ENCODE peak calls at places on chromosomes 2 and 18, in six cellular contexts. Y is IMR-90, I is endothelial cell, L is psoas muscle, U is kidney epithelial cell, G is AG04449. V is an unnamed sample.

GRCh38 chr2:2018713-2019410 is 274.5 kb upstream of the PXDN start:
- DNase-seq in Y (no peak), I (no peak), L (no peak), U (no peak), G (no peak), V (no peak)

GRCh38 chr2:182784777-182785176 is 68.7 kb downstream of the DNAJC10 start:
- DNase-seq in Y (peak; percentile 60), I (no peak), L (no peak), U (peak; percentile 10), G (no peak), V (peak; percentile 8)

GRCh38 chr2:85939136-85939535 is 50.3 kb upstream of the ST3GAL5 start:
- DNase-seq in Y (no peak), I (no peak), L (no peak), U (no peak), G (no peak), V (no peak)

GRCh38 chr2:223039618-223040017 is 12.4 kb upstream of the KCNE4 start:
- DNase-seq in Y (no peak), I (no peak), L (no peak), U (no peak), G (no peak), V (no peak)

GRCh38 chr2:170147576-170147975 is 30.4 kb upstream of the MYO3B start:
- DNase-seq in Y (no peak), I (no peak), L (no peak), U (no peak), G (no peak), V (no peak)

GRCh38 chr2:198347349-198347748 is 543.0 kb downstream of the PLCL1 start:
- DNase-seq in Y (no peak), I (no peak), L (no peak), U (no peak), G (no peak), V (no peak)

GRCh38 chr18:58865714-58866113 is 1.0 kb downstream of the ZNF532 start:
- DNase-seq in Y (no peak), I (no peak), L (no peak), U (no peak), G (no peak), V (no peak)

GRCh38 chr2:10478298-10478625 is 30.1 kb upstream of the ODC1 start:
- DNase-seq in Y (no peak), I (no peak), L (no peak), U (no peak), G (no peak), V (no peak)

GRCh38 chr18:10973579-10974260 is 175.6 kb downstream of the PIEZO2 start:
- DNase-seq in Y (peak; percentile 34), I (no peak), L (no peak), U (no peak), G (no peak), V (peak; percentile 15)

GRCh38 chr2:54599326-54599710 is 124.1 kb upstream of the EML6 start:
- DNase-seq in Y (no peak), I (no peak), L (no peak), U (no peak), G (no peak), V (no peak)

GRCh38 chr2:226782092-226782713 is 17.4 kb downstream of the IRS1 start:
- DNase-seq in Y (peak; percentile 87), I (no peak), L (no peak), U (no peak), G (no peak), V (no peak)

GRCh38 chr18:35470440-35470839 is 27.3 kb downstream of the INO80C start:
- DNase-seq in Y (no peak), I (no peak), L (no peak), U (no peak), G (no peak), V (no peak)

GRCh38 chr18:49652841-49653240 is 91.0 kb downstream of the LIPG start:
- DNase-seq in Y (no peak), I (no peak), L (no peak), U (no peak), G (no peak), V (no peak)

GRCh38 chr2:200702646-200703118 is 109.0 kb upstream of the BZW1 start:
- DNase-seq in Y (no peak), I (no peak), L (no peak), U (no peak), G (no peak), V (peak; percentile 7)

GRCh38 chr2:150598383-150598782 is 110.9 kb upstream of the RND3 start:
- DNase-seq in Y (no peak), I (no peak), L (no peak), U (no peak), G (no peak), V (no peak)

GRCh38 chr2:209872675-209873074 is 101.0 kb downstream of the UNC80 start:
- DNase-seq in Y (no peak), I (peak; percentile 26), L (no peak), U (peak; percentile 32), G (no peak), V (peak; percentile 20)

GRCh38 chr2:1972428-1972827 is 228.1 kb upstream of the PXDN start:
- DNase-seq in Y (no peak), I (no peak), L (no peak), U (no peak), G (no peak), V (peak; percentile 37)

GRCh38 chr2:7517851-7518250 is 600.6 kb downstream of the RNF144A start:
- DNase-seq in Y (no peak), I (no peak), L (no peak), U (no peak), G (no peak), V (no peak)

GRCh38 chr2:74387346-74387745 is 7.2 kb upstream of the DCTN1 start:
- DNase-seq in Y (peak; percentile 47), I (no peak), L (no peak), U (no peak), G (no peak), V (no peak)

GRCh38 chr2:65128297-65129190 is 1.4 kb downstream of the RAB1A start:
- DNase-seq in Y (peak; percentile 45), I (no peak), L (no peak), U (no peak), G (no peak), V (no peak)

GRCh38 chr2:53600835-53601234 is 166.8 kb upstream of the CHAC2 start:
- DNase-seq in Y (no peak), I (no peak), L (no peak), U (peak; percentile 7), G (no peak), V (no peak)

GRCh38 chr2:136238552-136239346 is 120.8 kb upstream of the CXCR4 start:
- DNase-seq in Y (peak; percentile 4), I (no peak), L (no peak), U (no peak), G (no peak), V (no peak)

GRCh38 chr2:58432491-58433166 is 191.5 kb upstream of the FANCL start:
- DNase-seq in Y (no peak), I (no peak), L (no peak), U (no peak), G (no peak), V (no peak)

GRCh38 chr18:13264091-13264777 is 45.7 kb downstream of the LDLRAD4 start:
- DNase-seq in Y (no peak), I (no peak), L (peak; percentile 37), U (no peak), G (no peak), V (no peak)

GRCh38 chr2:46486441-46486840 is 7.1 kb downstream of the TMEM247 start:
- DNase-seq in Y (no peak), I (no peak), L (no peak), U (no peak), G (no peak), V (no peak)

GRCh38 chr2:46490521-46491141 is 11.3 kb downstream of the TMEM247 start:
- DNase-seq in Y (peak; percentile 26), I (no peak), L (peak; percentile 44), U (no peak), G (no peak), V (no peak)

GRCh38 chr2:46489430-46489829 is 10.1 kb downstream of the TMEM247 start:
- DNase-seq in Y (no peak), I (no peak), L (no peak), U (no peak), G (no peak), V (no peak)

GRCh38 chr2:46487667-46488333 is 8.4 kb downstream of the TMEM247 start:
- DNase-seq in Y (peak; percentile 80), I (no peak), L (peak; percentile 82), U (no peak), G (peak; percentile 34), V (peak; percentile 25)

DNA sequence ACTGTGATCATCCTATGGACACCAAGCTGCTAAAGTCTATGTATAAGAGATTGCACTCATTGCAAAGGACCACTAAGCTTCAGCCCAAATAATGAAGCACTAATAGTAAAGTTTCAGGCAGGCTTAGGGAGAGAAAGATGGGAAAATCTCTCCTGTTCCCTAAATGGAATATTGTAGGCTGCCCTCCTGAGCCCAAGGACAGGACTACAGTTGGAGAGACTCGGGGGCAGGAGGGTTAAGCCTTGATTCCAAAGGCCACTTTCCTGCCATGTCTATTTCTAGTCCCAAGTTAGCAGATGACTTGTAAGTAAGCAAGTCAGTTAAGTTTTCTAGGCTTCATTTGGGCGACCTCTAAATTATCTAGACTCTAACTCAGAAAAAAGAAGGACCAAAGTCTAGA is 9.0 kb downstream of the TMEM247 start:
- DNase-seq in Y (no peak), I (no peak), L (no peak), U (no peak), G (no peak), V (no peak)
- TF ChIP-seq CTCF in Y (no peak), I (no peak), L (no peak), U (no peak), G (no peak), V (no peak)

GRCh38 chr2:164275659-164276058 is 345.6 kb downstream of the GRB14 start:
- DNase-seq in Y (no peak), I (no peak), L (no peak), U (no peak), G (no peak), V (no peak)
- TF ChIP-seq CTCF in Y (no peak), I (no peak), L (no peak), U (no peak), G (no peak), V (no peak)

GRCh38 chr2:108034843-108035242 is 48.5 kb downstream of the SLC5A7 start:
- DNase-seq in Y (no peak), I (no peak), L (no peak), U (no peak), G (no peak), V (no peak)
- TF ChIP-seq CTCF in Y (no peak), I (no peak), L (no peak), U (no peak), G (no peak), V (no peak)

DNA sequence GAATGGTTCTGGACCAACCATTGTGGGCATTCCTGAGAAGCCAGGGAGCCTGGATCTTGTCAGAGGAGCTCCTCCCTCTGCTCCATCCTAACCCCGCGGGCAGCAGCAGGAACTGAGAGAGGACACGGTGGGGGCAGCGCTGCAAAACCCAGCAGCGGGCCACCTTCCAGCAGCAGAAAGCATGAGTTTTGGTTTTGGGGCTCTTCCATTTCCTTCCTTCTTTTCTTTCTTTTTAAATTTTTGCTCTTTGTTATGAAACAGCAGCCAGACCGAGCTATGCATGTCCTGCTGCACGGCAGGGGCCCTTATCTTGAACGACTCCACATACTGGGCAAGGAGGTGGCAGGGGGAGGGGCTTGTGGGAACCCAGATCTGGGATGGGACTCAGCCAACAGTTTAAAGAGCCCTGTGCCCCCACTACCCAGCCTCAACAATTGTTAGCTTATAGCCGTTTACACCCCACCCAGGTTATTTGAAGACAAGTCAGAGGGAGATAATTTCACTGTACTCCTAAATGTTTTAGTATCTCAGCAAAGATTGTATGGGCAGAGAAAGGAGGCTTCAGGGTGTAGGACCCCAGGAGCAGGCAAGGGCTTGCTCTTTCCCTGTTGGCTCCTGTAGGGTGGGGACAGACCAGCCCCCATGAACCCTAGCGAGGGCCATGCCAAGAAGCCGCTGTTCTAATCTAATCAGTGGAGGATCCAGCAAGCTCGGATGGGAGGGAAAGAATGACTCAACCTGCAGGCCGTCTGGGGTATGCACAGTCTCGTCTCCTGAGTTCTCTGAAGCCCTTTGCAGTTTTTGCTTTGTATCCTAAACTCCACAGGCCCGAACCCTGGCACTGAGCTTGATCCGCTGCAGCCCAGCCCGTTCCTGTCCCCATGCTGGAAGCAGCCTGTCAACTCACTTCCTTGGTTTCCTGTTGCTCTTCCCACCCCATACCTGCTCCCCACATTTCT is 75.3 kb downstream of the LRRFIP1 start:
- DNase-seq in Y (peak; percentile 75), I (no peak), L (no peak), U (no peak), G (no peak), V (no peak)
- TF ChIP-seq CTCF in Y (no peak), I (no peak), L (no peak), U (no peak), G (no peak), V (no peak)